ENCODE peak calls at places on chromosome 21, in seven cellular contexts. One of them, this sample, is unnamed.

GRCh38 chr21:45207839-45208626 is 79.7 kb downstream of the POFUT2 start:
- DNase-seq in GM23338: no peak
- DNase-seq in lung: no peak
- DNase-seq in pancreas: no peak
- DNase-seq in WERI-Rb-1: no peak
- DNase-seq in CD8-positive, alpha-beta T cell: no peak
- DNase-seq in hepatocyte: no peak
- DNase-seq in this sample: no peak

GRCh38 chr21:29246614-29247013 is 52.1 kb upstream of the BACH1 start:
- DNase-seq in GM23338: no peak
- DNase-seq in lung: no peak
- DNase-seq in hepatocyte: no peak
- DNase-seq in CD8-positive, alpha-beta T cell: no peak
- DNase-seq in pancreas: no peak
- DNase-seq in WERI-Rb-1: no peak
- DNase-seq in this sample: no peak

GRCh38 chr21:45156459-45156858 is 82.1 kb downstream of the ADARB1 start:
- DNase-seq in pancreas: no peak
- DNase-seq in WERI-Rb-1: no peak
- DNase-seq in lung: no peak
- DNase-seq in GM23338: no peak
- DNase-seq in hepatocyte: no peak
- DNase-seq in CD8-positive, alpha-beta T cell: no peak
- DNase-seq in this sample: no peak

GRCh38 chr21:42343963-42344510 is 6.8 kb downstream of the TFF2 start:
- DNase-seq in WERI-Rb-1: no peak
- DNase-seq in hepatocyte: no peak
- DNase-seq in pancreas: no peak
- DNase-seq in lung: no peak
- DNase-seq in CD8-positive, alpha-beta T cell: no peak
- DNase-seq in GM23338: no peak
- DNase-seq in this sample: no peak

GRCh38 chr21:42403611-42404231 is at the start of gene UBASH3A:
- DNase-seq in lung: no peak
- DNase-seq in WERI-Rb-1: no peak
- DNase-seq in CD8-positive, alpha-beta T cell: peak; percentile 47
- DNase-seq in pancreas: no peak
- DNase-seq in hepatocyte: no peak
- DNase-seq in GM23338: no peak
- DNase-seq in this sample: peak; percentile 81

GRCh38 chr21:21084179-21084578 is 86.0 kb downstream of the NCAM2 start:
- DNase-seq in pancreas: no peak
- DNase-seq in WERI-Rb-1: no peak
- DNase-seq in GM23338: no peak
- DNase-seq in CD8-positive, alpha-beta T cell: no peak
- DNase-seq in lung: no peak
- DNase-seq in hepatocyte: no peak
- DNase-seq in this sample: no peak

GRCh38 chr21:18547347-18547746 is 143.8 kb upstream of the TMPRSS15 start:
- DNase-seq in CD8-positive, alpha-beta T cell: no peak
- DNase-seq in lung: no peak
- DNase-seq in pancreas: no peak
- DNase-seq in GM23338: no peak
- DNase-seq in WERI-Rb-1: no peak
- DNase-seq in hepatocyte: no peak
- DNase-seq in this sample: no peak

GRCh38 chr21:30613836-30614235 is at the start of gene KRTAP6-1:
- DNase-seq in lung: no peak
- DNase-seq in GM23338: no peak
- DNase-seq in pancreas: no peak
- DNase-seq in WERI-Rb-1: no peak
- DNase-seq in hepatocyte: no peak
- DNase-seq in CD8-positive, alpha-beta T cell: no peak
- DNase-seq in this sample: no peak

GRCh38 chr21:39114871-39115658 is 68.2 kb downstream of the PSMG1 start:
- DNase-seq in hepatocyte: no peak
- DNase-seq in WERI-Rb-1: no peak
- DNase-seq in GM23338: no peak
- DNase-seq in CD8-positive, alpha-beta T cell: no peak
- DNase-seq in pancreas: no peak
- DNase-seq in lung: no peak
- DNase-seq in this sample: no peak

GRCh38 chr21:32411366-32412161 is 942 bp upstream of the EVA1C start:
- DNase-seq in hepatocyte: peak; percentile 67
- DNase-seq in GM23338: peak; percentile 74
- DNase-seq in WERI-Rb-1: peak; percentile 31
- DNase-seq in lung: peak; percentile 87
- DNase-seq in pancreas: peak; percentile 87
- DNase-seq in CD8-positive, alpha-beta T cell: peak; percentile 55
- DNase-seq in this sample: peak; percentile 58

GRCh38 chr21:44551290-44552015 is at the start of gene KRTAP10-2:
- DNase-seq in GM23338: no peak
- DNase-seq in hepatocyte: no peak
- DNase-seq in CD8-positive, alpha-beta T cell: no peak
- DNase-seq in lung: peak; percentile 22
- DNase-seq in WERI-Rb-1: no peak
- DNase-seq in pancreas: no peak
- DNase-seq in this sample: no peak

GRCh38 chr21:42299324-42300044 is 15.7 kb downstream of the TFF3 start:
- DNase-seq in GM23338: no peak
- DNase-seq in WERI-Rb-1: no peak
- DNase-seq in hepatocyte: no peak
- DNase-seq in CD8-positive, alpha-beta T cell: no peak
- DNase-seq in lung: no peak
- DNase-seq in pancreas: no peak
- DNase-seq in this sample: no peak

GRCh38 chr21:31917108-31917507 is 44.3 kb downstream of the HUNK start:
- DNase-seq in hepatocyte: no peak
- DNase-seq in GM23338: no peak
- DNase-seq in CD8-positive, alpha-beta T cell: no peak
- DNase-seq in pancreas: no peak
- DNase-seq in WERI-Rb-1: no peak
- DNase-seq in lung: no peak
- DNase-seq in this sample: no peak

GRCh38 chr21:39843483-39843882 is 23.8 kb upstream of the PCP4 start:
- DNase-seq in pancreas: no peak
- DNase-seq in GM23338: no peak
- DNase-seq in WERI-Rb-1: no peak
- DNase-seq in hepatocyte: no peak
- DNase-seq in lung: no peak
- DNase-seq in CD8-positive, alpha-beta T cell: no peak
- DNase-seq in this sample: no peak

GRCh38 chr21:43308511-43309283 is 118.2 kb downstream of the SIK1 start:
- DNase-seq in lung: no peak
- DNase-seq in pancreas: peak; percentile 17
- DNase-seq in CD8-positive, alpha-beta T cell: no peak
- DNase-seq in hepatocyte: no peak
- DNase-seq in GM23338: no peak
- DNase-seq in WERI-Rb-1: no peak
- DNase-seq in this sample: no peak

GRCh38 chr21:42671778-42672593 is 18.6 kb downstream of the PDE9A start:
- DNase-seq in hepatocyte: no peak
- DNase-seq in GM23338: no peak
- DNase-seq in lung: no peak
- DNase-seq in pancreas: no peak
- DNase-seq in WERI-Rb-1: no peak
- DNase-seq in CD8-positive, alpha-beta T cell: no peak
- DNase-seq in this sample: no peak

GRCh38 chr21:35256468-35256988 is 207.4 kb upstream of the RUNX1 start:
- DNase-seq in lung: peak; percentile 88
- DNase-seq in hepatocyte: peak; percentile 94
- DNase-seq in pancreas: peak; percentile 80
- DNase-seq in GM23338: no peak
- DNase-seq in CD8-positive, alpha-beta T cell: no peak
- DNase-seq in WERI-Rb-1: no peak
- DNase-seq in this sample: no peak

GRCh38 chr21:42039911-42040351 is 29.8 kb upstream of the ZBTB21 start:
- DNase-seq in lung: no peak
- DNase-seq in GM23338: no peak
- DNase-seq in CD8-positive, alpha-beta T cell: no peak
- DNase-seq in WERI-Rb-1: no peak
- DNase-seq in hepatocyte: peak; percentile 76
- DNase-seq in pancreas: peak; percentile 67
- DNase-seq in this sample: no peak

GRCh38 chr21:42767561-42767835 is 111.8 kb downstream of the WDR4 start:
- DNase-seq in GM23338: no peak
- DNase-seq in lung: no peak
- DNase-seq in WERI-Rb-1: no peak
- DNase-seq in pancreas: no peak
- DNase-seq in CD8-positive, alpha-beta T cell: no peak
- DNase-seq in hepatocyte: no peak
- DNase-seq in this sample: no peak

GRCh38 chr21:37915941-37916794 is at the start of gene KCNJ6:
- DNase-seq in lung: no peak
- DNase-seq in hepatocyte: peak; percentile 80
- DNase-seq in CD8-positive, alpha-beta T cell: no peak
- DNase-seq in WERI-Rb-1: peak; percentile 87
- DNase-seq in GM23338: peak; percentile 94
- DNase-seq in pancreas: peak; percentile 86
- DNase-seq in this sample: no peak

GRCh38 chr21:17610862-17611261 is 1.8 kb downstream of the BTG3 start:
- DNase-seq in GM23338: no peak
- DNase-seq in lung: no peak
- DNase-seq in hepatocyte: peak; percentile 36
- DNase-seq in WERI-Rb-1: no peak
- DNase-seq in CD8-positive, alpha-beta T cell: no peak
- DNase-seq in pancreas: no peak
- DNase-seq in this sample: no peak

DNA sequence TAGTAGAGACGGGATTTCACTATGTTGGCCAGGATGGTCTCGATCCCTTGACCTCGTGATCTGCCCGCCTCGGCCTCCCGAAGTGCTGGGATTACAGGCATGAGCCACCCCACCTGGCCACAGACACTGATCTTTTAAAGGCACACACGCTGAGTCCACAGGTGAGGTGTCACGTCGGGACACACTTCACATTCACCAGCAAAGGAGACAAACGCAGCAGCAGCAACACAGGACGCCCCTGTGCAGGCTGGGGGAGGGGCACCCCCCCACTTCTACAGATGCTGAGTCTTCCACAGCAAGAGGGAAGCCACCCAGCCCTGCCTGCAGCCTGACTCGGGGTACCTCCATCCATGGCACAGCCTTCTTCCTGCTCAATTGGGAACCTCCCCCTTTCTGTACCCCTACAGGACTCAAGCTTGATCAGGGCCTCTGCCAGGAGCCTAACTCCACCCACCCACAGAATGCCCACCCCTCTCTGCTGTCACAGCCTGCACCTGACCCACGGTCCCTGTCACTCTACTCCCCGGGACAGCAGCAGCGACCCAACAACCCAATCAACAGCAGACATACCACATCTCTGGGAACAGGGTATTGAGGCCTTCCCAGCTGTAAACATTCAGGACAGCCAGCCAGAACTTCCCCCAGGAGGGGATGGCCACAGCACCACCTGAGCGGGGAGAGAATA is 9.5 kb downstream of the LSS start:
- DNase-seq in WERI-Rb-1: no peak
- DNase-seq in pancreas: no peak
- DNase-seq in lung: no peak
- DNase-seq in CD8-positive, alpha-beta T cell: no peak
- DNase-seq in hepatocyte: no peak
- DNase-seq in GM23338: no peak
- DNase-seq in this sample: no peak
- H3K36me3 ChIP-seq in WERI-Rb-1: peaks cover 61% of the 10 kb centered on the region
- H3K36me3 ChIP-seq in pancreas: no peaks in the 10 kb centered on the region
- H3K36me3 ChIP-seq in lung: no peaks in the 10 kb centered on the region
- H3K36me3 ChIP-seq in CD8-positive, alpha-beta T cell: peaks cover 18% of the 10 kb centered on the region
- H3K36me3 ChIP-seq in hepatocyte: no peaks in the 10 kb centered on the region
- H3K36me3 ChIP-seq in GM23338: peaks cover 14% of the 10 kb centered on the region
- H3K36me3 ChIP-seq in this sample: peaks cover 6% of the 10 kb centered on the region

GRCh38 chr21:27382404-27382803 is 415.5 kb upstream of the ADAMTS5 start:
- DNase-seq in GM23338: no peak
- DNase-seq in CD8-positive, alpha-beta T cell: no peak
- DNase-seq in lung: no peak
- DNase-seq in pancreas: no peak
- DNase-seq in hepatocyte: no peak
- DNase-seq in WERI-Rb-1: no peak
- DNase-seq in this sample: no peak

GRCh38 chr21:27380303-27380702 is 413.4 kb upstream of the ADAMTS5 start:
- DNase-seq in GM23338: no peak
- DNase-seq in hepatocyte: no peak
- DNase-seq in pancreas: no peak
- DNase-seq in CD8-positive, alpha-beta T cell: no peak
- DNase-seq in WERI-Rb-1: no peak
- DNase-seq in lung: no peak
- DNase-seq in this sample: no peak

GRCh38 chr21:27379381-27379780 is 412.5 kb upstream of the ADAMTS5 start:
- DNase-seq in lung: no peak
- DNase-seq in GM23338: no peak
- DNase-seq in pancreas: no peak
- DNase-seq in WERI-Rb-1: no peak
- DNase-seq in CD8-positive, alpha-beta T cell: no peak
- DNase-seq in hepatocyte: no peak
- DNase-seq in this sample: no peak
- H3K4me3 ChIP-seq in lung: no peak overlapping the region
- H3K4me3 ChIP-seq in GM23338: no peak overlapping the region
- H3K4me3 ChIP-seq in pancreas: no peak overlapping the region
- H3K4me3 ChIP-seq in WERI-Rb-1: no peak overlapping the region
- H3K4me3 ChIP-seq in CD8-positive, alpha-beta T cell: no peak overlapping the region
- H3K4me3 ChIP-seq in hepatocyte: no peak overlapping the region
- H3K4me3 ChIP-seq in this sample: no peak overlapping the region

DNA sequence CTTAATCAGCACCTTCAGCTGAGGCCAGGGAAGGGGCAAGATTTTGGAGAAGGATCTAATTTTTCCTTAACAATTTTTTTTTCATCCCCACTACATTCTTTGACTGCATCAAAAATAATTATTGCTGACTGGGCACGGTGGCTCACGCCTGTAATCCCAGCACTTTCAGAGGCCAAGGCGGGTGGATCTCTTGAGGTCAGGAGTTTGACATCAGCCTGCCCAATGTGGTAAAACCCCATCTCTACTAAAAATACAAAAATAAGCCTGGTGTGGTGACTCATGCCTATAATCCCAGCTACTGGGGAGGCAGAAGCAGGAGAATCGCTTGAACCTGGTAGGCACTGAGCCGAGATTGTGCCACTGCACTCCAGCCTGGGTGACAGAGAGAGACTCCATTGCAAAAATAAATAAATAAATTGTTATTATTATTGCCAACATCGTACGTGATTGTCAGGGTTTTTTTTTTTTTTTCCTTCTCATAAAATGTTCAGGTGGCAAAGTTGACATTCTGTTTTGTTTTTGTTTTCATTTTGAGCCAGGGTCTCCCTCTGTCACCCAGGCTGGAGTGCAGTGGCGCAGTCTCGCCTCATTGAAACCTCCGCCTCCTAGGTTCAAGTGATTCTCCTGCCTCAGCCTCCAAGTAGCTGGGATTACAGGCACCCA is 37.3 kb upstream of the MORC3 start:
- DNase-seq in pancreas: no peak
- DNase-seq in GM23338: no peak
- DNase-seq in WERI-Rb-1: no peak
- DNase-seq in hepatocyte: no peak
- DNase-seq in CD8-positive, alpha-beta T cell: no peak
- DNase-seq in lung: no peak
- DNase-seq in this sample: no peak
- H3K36me3 ChIP-seq in pancreas: no peaks in the 10 kb centered on the region
- H3K36me3 ChIP-seq in GM23338: no peaks in the 10 kb centered on the region
- H3K36me3 ChIP-seq in WERI-Rb-1: peaks cover 65% of the 10 kb centered on the region
- H3K36me3 ChIP-seq in hepatocyte: no peaks in the 10 kb centered on the region
- H3K36me3 ChIP-seq in CD8-positive, alpha-beta T cell: peaks cover 3% of the 10 kb centered on the region
- H3K36me3 ChIP-seq in lung: peaks cover 14% of the 10 kb centered on the region
- H3K36me3 ChIP-seq in this sample: peaks cover 4% of the 10 kb centered on the region

GRCh38 chr21:27645285-27645684 is 678.4 kb upstream of the ADAMTS5 start:
- DNase-seq in hepatocyte: no peak
- DNase-seq in WERI-Rb-1: no peak
- DNase-seq in lung: no peak
- DNase-seq in CD8-positive, alpha-beta T cell: no peak
- DNase-seq in GM23338: no peak
- DNase-seq in pancreas: no peak
- DNase-seq in this sample: no peak
- H3K4me3 ChIP-seq in hepatocyte: no peak overlapping the region
- H3K4me3 ChIP-seq in WERI-Rb-1: no peak overlapping the region
- H3K4me3 ChIP-seq in lung: no peak overlapping the region
- H3K4me3 ChIP-seq in CD8-positive, alpha-beta T cell: no peak overlapping the region
- H3K4me3 ChIP-seq in GM23338: no peak overlapping the region
- H3K4me3 ChIP-seq in pancreas: no peak overlapping the region
- H3K4me3 ChIP-seq in this sample: no peak overlapping the region